ENCODE peak calls at places on chromosomes 11 and 22, in six cellular contexts. T is ovary, B is NCI-H1436, I is activated gamma-delta T cell, F is Caki2, S is substantia nigra. N is an unnamed sample.

GRCh38 chr11:72745511-72745910 is 6.7 kb downstream of the ARAP1 start:
- DNase-seq in T (no peak), B (no peak), I (no peak), F (no peak), S (no peak), N (no peak)

GRCh38 chr11:118819687-118820086 is 28.7 kb upstream of the DDX6 start:
- DNase-seq in T (no peak), B (no peak), I (no peak), F (no peak), S (no peak), N (no peak)

GRCh38 chr22:45731041-45731797 is 59.6 kb downstream of the ATXN10 start:
- DNase-seq in T (no peak), B (no peak), I (no peak), F (peak), S (no peak), N (peak)

GRCh38 chr22:49340406-49340805 is 487.3 kb downstream of the BRD1 start:
- DNase-seq in T (no peak), B (no peak), I (no peak), F (no peak), S (no peak), N (no peak)

GRCh38 chr11:17490938-17491337 is 14.3 kb upstream of the ABCC8 start:
- DNase-seq in T (no peak), B (no peak), I (no peak), F (no peak), S (no peak), N (no peak)

GRCh38 chr22:16717699-16718558 is 107.3 kb downstream of the XKR3 start:
- DNase-seq in T (no peak), B (no peak), I (no peak), F (no peak), S (no peak), N (no peak)

GRCh38 chr22:30324008-30324730 is 2.6 kb downstream of the TBC1D10A start:
- DNase-seq in T (no peak), B (no peak), I (no peak), F (no peak), S (no peak), N (no peak)

GRCh38 chr22:37529652-37530345 is 10.6 kb upstream of the CARD10 start:
- DNase-seq in T (no peak), B (no peak), I (no peak), F (no peak), S (no peak), N (no peak)

GRCh38 chr22:19517171-19517500 is 7.1 kb downstream of the CLDN5 start:
- DNase-seq in T (no peak), B (no peak), I (no peak), F (no peak), S (no peak), N (no peak)